ENCODE peak calls at places on chromosomes 4 and X, in eight cellular contexts. X is fibroblast of pulmonary artery, A is HT1080, I is COR-L47, Q is H9, C is KBM-7, H is astrocyte of the spinal cord, L is HT-29. N is an unnamed sample.

GRCh38 chr4:82519072-82519471 is 42.7 kb downstream of the TMEM150C start:
- DNase-seq in H (peak; percentile 60), Q (no peak), C (no peak), L (no peak), A (peak; percentile 25), X (peak; percentile 39), I (no peak), N (no peak)

GRCh38 chr4:7105261-7105660 is 37.4 kb upstream of the GRPEL1 start:
- DNase-seq in C (no peak), A (no peak), X (no peak), L (no peak), Q (no peak), I (no peak), H (no peak), N (no peak)

GRCh38 chr4:182829196-182829595 is 88.0 kb downstream of the DCTD start:
- DNase-seq in X (no peak), Q (no peak), H (no peak), I (no peak), C (no peak), L (no peak), A (no peak), N (no peak)

GRCh38 chr4:172850838-172851237 is 317.8 kb upstream of the GALNT7 start:
- DNase-seq in Q (no peak), A (peak; percentile 98), I (no peak), C (no peak), X (peak; percentile 79), L (no peak), H (peak; percentile 93), N (no peak)

GRCh38 chr4:42313872-42314271 is 83.4 kb upstream of the SHISA3 start:
- DNase-seq in I (no peak), C (no peak), H (no peak), A (no peak), L (no peak), X (no peak), Q (no peak), N (no peak)

GRCh38 chr4:186881521-186882220 is 158.0 kb upstream of the FAT1 start:
- DNase-seq in Q (no peak), I (no peak), H (peak; percentile 85), C (no peak), A (peak; percentile 60), X (peak; percentile 15), L (peak; percentile 57), N (no peak)

GRCh38 chr4:189202182-189202868 is 738.3 kb upstream of the FRG1 start:
- DNase-seq in H (peak; percentile 63), A (peak; percentile 61), C (peak; percentile 55), L (peak; percentile 44), I (peak; percentile 70), X (peak; percentile 68), Q (peak; percentile 55), N (peak; percentile 43)

GRCh38 chrX:100289159-100289558 is 120.9 kb downstream of the PCDH19 start:
- DNase-seq in L (no peak), I (no peak), X (no peak), Q (no peak), A (no peak), C (no peak), H (no peak), N (no peak)

GRCh38 chr4:53714377-53715140 is 123.3 kb upstream of the LNX1 start:
- DNase-seq in A (peak; percentile 60), C (no peak), L (no peak), I (no peak), X (peak; percentile 60), H (no peak), Q (no peak), N (no peak)

GRCh38 chr4:75007891-75008290 is 75.0 kb downstream of the PARM1 start:
- DNase-seq in A (no peak), H (no peak), X (no peak), I (no peak), L (no peak), Q (no peak), C (no peak), N (no peak)

GRCh38 chr4:52585379-52585778 is 73.7 kb downstream of the USP46 start:
- DNase-seq in H (no peak), L (no peak), A (no peak), X (no peak), C (peak; percentile 3), I (no peak), Q (no peak), N (no peak)

GRCh38 chrX:17637235-17637634 is 100.1 kb upstream of the SCML1 start:
- DNase-seq in L (no peak), H (no peak), X (no peak), I (no peak), Q (no peak), A (no peak), C (no peak), N (no peak)

GRCh38 chr4:37138019-37138653 is 106.4 kb upstream of the NWD2 start:
- DNase-seq in H (no peak), X (no peak), L (no peak), I (no peak), A (no peak), C (no peak), Q (no peak), N (no peak)

GRCh38 chr4:75142850-75143249 is 209.9 kb downstream of the PARM1 start:
- DNase-seq in Q (no peak), C (no peak), A (peak; percentile 1), I (no peak), L (no peak), X (no peak), H (no peak), N (peak; percentile 78)

GRCh38 chr4:41921476-41921875 is 13.8 kb upstream of the TMEM33 start:
- DNase-seq in I (no peak), C (no peak), X (no peak), A (no peak), Q (no peak), L (no peak), H (no peak), N (no peak)

GRCh38 chr4:73068496-73069337 is 799 bp downstream of the COX18 start:
- DNase-seq in L (peak; percentile 78), I (no peak), A (peak; percentile 47), H (peak; percentile 53), Q (no peak), C (peak; percentile 76), X (peak; percentile 45), N (peak; percentile 63)

GRCh38 chrX:31266172-31267076 is 194.6 kb upstream of the FTHL17 start:
- DNase-seq in I (peak; percentile 32), X (peak; percentile 10), C (peak; percentile 51), A (peak; percentile 3), L (no peak), Q (peak; percentile 58), H (peak; percentile 24), N (no peak)

GRCh38 chr4:152424980-152425379 is 110.9 kb downstream of the FBXW7 start:
- DNase-seq in A (no peak), I (no peak), H (no peak), L (no peak), Q (no peak), X (no peak), C (peak; percentile 50), N (peak; percentile 90)

GRCh38 chr4:42458686-42459085 is 61.4 kb downstream of the SHISA3 start:
- DNase-seq in H (no peak), I (no peak), C (no peak), A (no peak), Q (no peak), X (no peak), L (no peak), N (no peak)

GRCh38 chr4:108774809-108775530 is 12.1 kb upstream of the ETNPPL start:
- DNase-seq in I (no peak), H (no peak), C (no peak), Q (no peak), A (no peak), L (peak; percentile 12), X (no peak), N (no peak)

GRCh38 chr4:53105313-53105712 is 243.2 kb downstream of the RASL11B start:
- DNase-seq in A (no peak), C (no peak), I (no peak), Q (no peak), L (no peak), H (no peak), X (no peak), N (no peak)

GRCh38 chr4:26785312-26785711 is 75.3 kb upstream of the STIM2 start:
- DNase-seq in C (no peak), H (no peak), I (no peak), Q (no peak), A (no peak), X (no peak), L (no peak), N (no peak)

GRCh38 chr4:147287588-147287890 is 193.4 kb upstream of the EDNRA start:
- DNase-seq in I (no peak), C (no peak), L (no peak), H (no peak), A (no peak), Q (no peak), X (peak; percentile 51), N (peak; percentile 68)

GRCh38 chr4:62377700-62378099 is 1177.6 kb downstream of the ADGRL3 start:
- DNase-seq in C (no peak), Q (no peak), X (no peak), I (peak; percentile 69), H (no peak), L (no peak), A (no peak), N (no peak)

GRCh38 chr4:5215321-5215720 is 164.0 kb downstream of the STK32B start:
- DNase-seq in A (no peak), L (no peak), I (no peak), X (no peak), C (no peak), H (no peak), Q (no peak), N (no peak)

GRCh38 chr4:38509551-38509950 is 154.4 kb upstream of the KLF3 start:
- DNase-seq in L (no peak), C (no peak), I (no peak), X (no peak), Q (no peak), H (no peak), A (no peak), N (no peak)

GRCh38 chrX:80667967-80668366 is 141.7 kb downstream of the BRWD3 start:
- DNase-seq in I (no peak), L (no peak), H (no peak), Q (no peak), X (no peak), C (no peak), A (no peak), N (no peak)

GRCh38 chrX:114580336-114580735 is 3.5 kb upstream of the HTR2C start:
- DNase-seq in H (no peak), Q (no peak), C (no peak), I (no peak), X (peak; percentile 5), A (no peak), L (no peak), N (no peak)

GRCh38 chr4:7625073-7625472 is 190.3 kb upstream of the PSAPL1 start:
- DNase-seq in Q (no peak), I (no peak), L (no peak), X (no peak), H (peak; percentile 37), A (no peak), C (no peak), N (no peak)